ENCODE peak calls at places on chromosome 18, in six cellular contexts. D, R, E, N, A and U are unnamed samples. For H3K9me3, the result is how much of the 10 kb centered on the place peaks cover.

GRCh38 chr18:12906773-12907172 is 22.7 kb upstream of the PTPN2 start:
- DNase-seq in N (no peak), E (no peak), A (no peak), R (no peak), D (no peak), U (no peak)

GRCh38 chr18:45617284-45617683 is 2.0 kb downstream of the SLC14A2 start:
- DNase-seq in A (no peak), R (peak), D (peak), N (peak), E (peak), U (peak)

GRCh38 chr18:78242796-78243195 is 736.8 kb upstream of the SALL3 start:
- DNase-seq in D (no peak), R (no peak), A (no peak), N (no peak), E (no peak), U (no peak)

GRCh38 chr18:69397096-69397495 is 3.6 kb upstream of the DOK6 start:
- DNase-seq in A (no peak), N (peak), R (no peak), E (no peak), D (no peak), U (no peak)

GRCh38 chr18:2515908-2516625 is 55.2 kb downstream of the METTL4 start:
- DNase-seq in N (peak), D (no peak), A (no peak), E (no peak), R (no peak), U (peak)

GRCh38 chr18:23824235-23824634 is 135.0 kb downstream of the LAMA3 start:
- DNase-seq in R (no peak), E (no peak), D (no peak), A (no peak), N (no peak), U (no peak)

GRCh38 chr18:59063300-59063895 is 76.3 kb upstream of the SEC11C start:
- DNase-seq in D (no peak), E (no peak), N (no peak), A (no peak), R (no peak), U (no peak)

GRCh38 chr18:61855992-61856378 is 36.8 kb downstream of the RNF152 start:
- DNase-seq in N (no peak), D (no peak), A (no peak), R (no peak), E (no peak), U (no peak)

GRCh38 chr18:13658444-13659204 is 67.7 kb downstream of the FAM210A start:
- DNase-seq in D (no peak), R (no peak), N (no peak), E (no peak), A (no peak), U (no peak)

GRCh38 chr18:48545690-48546365 is 7.0 kb downstream of the CTIF start:
- DNase-seq in E (no peak), N (no peak), A (no peak), R (no peak), D (peak), U (peak)

GRCh38 chr18:61832858-61833257 is 59.9 kb downstream of the RNF152 start:
- DNase-seq in A (no peak), D (no peak), E (no peak), R (no peak), N (no peak), U (no peak)

GRCh38 chr18:54020971-54021370 is 203.5 kb downstream of the MBD2 start:
- DNase-seq in D (no peak), E (no peak), N (no peak), R (no peak), A (no peak), U (no peak)
- H3K27ac ChIP-seq in D (no peak), E (no peak), N (no peak), R (no peak), A (no peak), U (no peak)

GRCh38 chr18:71189581-71189980 is 900.7 kb downstream of the SOCS6 start:
- DNase-seq in R (no peak), A (no peak), E (no peak), D (no peak), N (no peak), U (no peak)

GRCh38 chr18:71194438-71194837 is 905.6 kb downstream of the SOCS6 start:
- DNase-seq in E (no peak), N (no peak), A (no peak), D (no peak), R (no peak), U (no peak)
- H3K9me3 ChIP-seq in E (under half), N (under half), A (under half), D (under half), R (under half), U (under half)

GRCh38 chr18:27007880-27008279 is 142.4 kb upstream of the AQP4 start:
- DNase-seq in R (no peak), D (no peak), E (no peak), A (no peak), N (no peak), U (no peak)
- H3K27ac ChIP-seq in R (no peak), D (no peak), E (no peak), A (no peak), N (no peak), U (no peak)

DNA sequence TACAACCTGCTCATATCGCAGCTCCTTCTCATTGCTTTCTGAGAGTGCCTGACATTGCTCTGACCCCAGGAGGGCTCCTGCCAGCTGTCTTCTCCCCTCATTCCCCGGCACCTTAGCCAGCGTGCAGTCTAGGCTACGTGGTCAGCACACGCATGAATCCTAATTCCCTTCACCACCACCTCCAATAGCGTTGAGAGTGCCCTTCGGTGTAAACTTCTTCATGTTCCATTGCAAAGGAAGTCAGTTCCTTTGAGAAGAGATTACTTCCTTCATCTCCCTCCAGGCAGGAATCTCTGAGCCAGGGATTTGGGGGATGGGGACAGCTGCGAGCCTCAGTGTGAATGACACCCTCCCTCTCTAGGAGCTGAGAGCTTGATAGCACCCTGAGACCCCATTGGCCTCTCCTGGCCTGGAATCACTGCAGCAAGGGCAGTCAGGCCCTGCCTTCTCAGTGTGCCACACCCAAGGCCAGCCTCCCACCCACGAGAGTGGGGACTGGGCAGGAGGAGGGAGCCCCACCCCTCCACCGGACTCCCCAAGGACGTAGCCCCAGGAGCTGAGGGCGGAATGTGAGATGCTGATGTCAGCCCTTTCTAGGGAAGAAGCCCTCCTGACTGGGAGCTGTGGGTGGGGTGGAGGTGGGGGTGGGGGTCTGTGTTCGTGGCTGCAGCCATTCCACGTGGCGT is 53.4 kb downstream of the SLC66A2 start:
- DNase-seq in A (no peak), R (no peak), D (peak), N (no peak), E (no peak), U (no peak)
- H3K9me3 ChIP-seq in A (under half), R (under half), D (under half), N (under half), E (half or more), U (under half)

GRCh38 chr18:7325126-7325430 is 94.2 kb downstream of the LRRC30 start:
- DNase-seq in A (no peak), D (no peak), N (no peak), R (no peak), E (no peak), U (no peak)
- H3K27ac ChIP-seq in A (no peak), D (peak), N (no peak), R (no peak), E (no peak), U (no peak)

GRCh38 chr18:14976736-14977430 is 228.9 kb downstream of the ANKRD30B start:
- DNase-seq in E (no peak), N (no peak), D (no peak), A (no peak), R (no peak), U (no peak)

GRCh38 chr18:14975431-14975830 is 227.5 kb downstream of the ANKRD30B start:
- DNase-seq in A (no peak), N (no peak), E (no peak), R (no peak), D (no peak), U (no peak)

GRCh38 chr18:14974088-14974487 is 226.1 kb downstream of the ANKRD30B start:
- DNase-seq in R (no peak), D (no peak), N (no peak), E (no peak), A (no peak), U (no peak)

GRCh38 chr18:14971461-14972185 is 223.7 kb downstream of the ANKRD30B start:
- DNase-seq in D (no peak), R (no peak), A (no peak), N (no peak), E (no peak), U (no peak)

GRCh38 chr18:14974576-14974975 is 226.6 kb downstream of the ANKRD30B start:
- DNase-seq in A (no peak), E (no peak), N (no peak), R (no peak), D (no peak), U (no peak)
- H3K9me3 ChIP-seq in A (under half), E (under half), N (under half), R (under half), D (under half), U (under half)

GRCh38 chr18:9684901-9685738 is 23.0 kb upstream of the RAB31 start:
- DNase-seq in A (no peak), E (no peak), N (no peak), D (peak), R (no peak), U (no peak)

GRCh38 chr18:9681217-9681616 is 26.9 kb upstream of the RAB31 start:
- DNase-seq in E (no peak), N (no peak), D (no peak), R (no peak), A (no peak), U (no peak)

GRCh38 chr18:9688036-9688741 is 19.9 kb upstream of the RAB31 start:
- DNase-seq in E (no peak), N (no peak), R (no peak), D (no peak), A (no peak), U (no peak)

GRCh38 chr18:9682572-9682971 is 25.5 kb upstream of the RAB31 start:
- DNase-seq in D (no peak), N (no peak), R (no peak), E (no peak), A (no peak), U (no peak)

GRCh38 chr18:9683418-9684396 is 24.4 kb upstream of the RAB31 start:
- DNase-seq in N (peak), E (no peak), R (no peak), A (no peak), D (no peak), U (no peak)
- H3K27ac ChIP-seq in N (no peak), E (peak), R (peak), A (no peak), D (peak), U (peak)

DNA sequence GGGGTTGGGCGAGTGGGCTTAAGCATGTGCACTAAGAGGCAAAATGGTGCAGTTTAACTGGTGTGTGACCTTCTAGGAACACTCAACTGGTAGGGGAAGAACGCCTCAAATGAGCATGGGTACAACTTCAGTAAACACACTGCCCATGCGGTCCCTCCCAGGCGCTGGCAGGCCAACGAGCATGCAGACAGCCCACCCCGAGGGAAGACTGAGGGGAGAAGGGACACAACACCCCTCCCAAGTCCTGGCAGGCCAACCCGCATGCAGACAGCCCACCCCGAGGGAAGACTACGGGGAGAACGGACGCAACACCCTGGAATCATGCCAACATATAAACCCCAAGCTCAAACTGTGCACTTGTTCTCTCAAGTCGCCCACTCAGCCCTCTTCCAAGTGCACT is 456.0 kb downstream of the FBXO15 start:
- DNase-seq in A (no peak), N (no peak), E (no peak), R (no peak), D (no peak), U (no peak)
- H3K9me3 ChIP-seq in A (under half), N (under half), E (under half), R (under half), D (under half), U (under half)

DNA sequence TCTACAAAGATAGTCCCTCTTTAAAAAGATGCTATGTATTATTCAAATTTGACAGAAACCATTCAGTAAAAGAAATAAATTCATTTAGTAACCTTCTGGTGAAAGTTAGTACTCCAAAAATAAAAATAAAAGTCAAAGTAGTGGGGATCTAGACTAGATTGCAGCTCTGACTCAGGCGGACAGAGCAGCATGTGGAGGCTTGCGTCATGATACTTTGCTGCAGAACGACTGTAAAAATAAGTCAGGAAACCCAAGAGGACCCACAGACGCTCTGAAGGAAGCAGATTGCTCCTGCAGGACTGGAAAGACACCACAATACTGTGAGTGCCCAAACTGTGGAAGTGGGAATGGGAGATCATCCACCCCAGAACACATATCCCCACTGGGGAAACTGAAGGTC is 301.9 kb downstream of the RIT2 start:
- DNase-seq in A (no peak), D (no peak), N (no peak), R (no peak), E (no peak), U (no peak)
- H3K27ac ChIP-seq in A (no peak), D (no peak), N (no peak), R (no peak), E (no peak), U (no peak)

DNA sequence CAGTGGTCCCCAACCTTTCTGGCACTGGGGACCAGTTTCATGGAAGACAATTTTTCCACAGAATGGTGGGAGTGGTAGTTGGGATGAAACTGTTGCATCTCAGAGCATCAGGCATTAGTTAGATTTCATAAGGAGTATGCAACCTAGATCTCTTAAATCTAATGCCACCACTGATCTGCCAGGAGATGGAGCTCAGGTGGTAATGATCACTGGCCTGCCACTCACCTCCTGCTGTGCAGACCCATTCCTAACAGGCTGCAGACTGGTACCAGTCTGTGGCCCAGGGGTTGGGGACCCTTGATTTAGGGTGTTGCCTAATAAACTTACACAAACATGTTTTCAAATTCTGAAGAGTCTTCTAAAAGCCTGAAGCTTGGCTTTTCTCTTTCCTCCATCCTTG is 261.3 kb downstream of the CDH19 start:
- DNase-seq in R (no peak), D (no peak), A (no peak), E (no peak), N (no peak), U (no peak)
- H3K9me3 ChIP-seq in R (under half), D (under half), A (under half), E (under half), N (under half), U (under half)